ENCODE peak calls at places on chromosomes 5 and 9, in six cellular contexts. T, D, B, Z, Y and X are unnamed samples.

GRCh38 chr9:12859704-12860251 is 85.0 kb downstream of the LURAP1L start:
- DNase-seq in D (no peak), Y (peak), Z (no peak), T (no peak), B (no peak), X (peak)

GRCh38 chr5:174418809-174419522 is 305.4 kb upstream of the MSX2 start:
- DNase-seq in D (no peak), Z (peak), T (no peak), Y (no peak), B (no peak), X (no peak)

GRCh38 chr5:43020294-43020711 is 19.8 kb downstream of the ANXA2R start:
- DNase-seq in B (no peak), T (no peak), D (no peak), Y (no peak), Z (peak), X (no peak)

GRCh38 chr5:122723606-122724352 is 51.1 kb upstream of the SNX2 start:
- DNase-seq in B (no peak), Z (no peak), D (no peak), T (no peak), Y (no peak), X (peak)

GRCh38 chr9:77759391-77759790 is 111.3 kb upstream of the GNA14 start:
- DNase-seq in D (no peak), Z (no peak), Y (no peak), T (no peak), B (no peak), X (no peak)

GRCh38 chr9:33166263-33167083 is 663 bp downstream of the B4GALT1 start:
- DNase-seq in B (peak), Y (no peak), D (no peak), Z (peak), T (peak), X (no peak)

GRCh38 chr9:134624827-134625181 is 16.8 kb upstream of the COL5A1 start:
- DNase-seq in T (no peak), B (peak), D (peak), Z (no peak), Y (no peak), X (no peak)

GRCh38 chr5:115296130-115296997 is at the start of gene CCDC112:
- DNase-seq in T (peak), D (peak), B (peak), Y (peak), Z (peak), X (no peak)

GRCh38 chr9:123397975-123398374 is 42.0 kb downstream of the CRB2 start:
- DNase-seq in Z (no peak), D (no peak), B (no peak), T (no peak), Y (no peak), X (no peak)

GRCh38 chr5:132235340-132235739 is 7.7 kb upstream of the P4HA2 start:
- DNase-seq in Z (no peak), Y (no peak), B (no peak), D (peak), T (no peak), X (no peak)

GRCh38 chr9:116569111-116569510 is 118.0 kb upstream of the TRIM32 start:
- DNase-seq in D (no peak), B (no peak), T (no peak), Z (no peak), Y (no peak), X (peak)

GRCh38 chr9:116576386-116576785 is 110.7 kb upstream of the TRIM32 start:
- DNase-seq in D (no peak), T (no peak), B (no peak), Z (no peak), Y (no peak), X (no peak)

GRCh38 chr9:116572095-116572748 is 114.9 kb upstream of the TRIM32 start:
- DNase-seq in B (peak), D (peak), Y (peak), Z (peak), T (peak), X (no peak)

GRCh38 chr9:116574027-116574679 is 113.0 kb upstream of the TRIM32 start:
- DNase-seq in B (no peak), T (peak), D (no peak), Y (peak), Z (no peak), X (no peak)
- H3K27ac ChIP-seq in B (no peak), T (peak), D (no peak), Y (no peak), Z (no peak), X (no peak)

GRCh38 chr5:68268363-68269130 is 53.0 kb downstream of the PIK3R1 start:
- DNase-seq in B (no peak), Y (no peak), T (no peak), D (no peak), Z (no peak), X (no peak)

GRCh38 chr5:68265347-68265746 is 49.8 kb downstream of the PIK3R1 start:
- DNase-seq in Y (no peak), D (no peak), B (no peak), T (no peak), Z (no peak), X (no peak)

GRCh38 chr5:68267044-68267443 is 51.5 kb downstream of the PIK3R1 start:
- DNase-seq in T (no peak), Y (no peak), Z (peak), B (no peak), D (no peak), X (no peak)

GRCh38 chr5:68265822-68266395 is 50.4 kb downstream of the PIK3R1 start:
- DNase-seq in Z (no peak), D (no peak), T (no peak), B (no peak), Y (no peak), X (no peak)

GRCh38 chr5:68266457-68266856 is 50.9 kb downstream of the PIK3R1 start:
- DNase-seq in Y (no peak), Z (no peak), T (no peak), B (no peak), D (no peak), X (no peak)
- H3K27ac ChIP-seq in Y (no peak), Z (no peak), T (peak), B (peak), D (no peak), X (peak)

DNA sequence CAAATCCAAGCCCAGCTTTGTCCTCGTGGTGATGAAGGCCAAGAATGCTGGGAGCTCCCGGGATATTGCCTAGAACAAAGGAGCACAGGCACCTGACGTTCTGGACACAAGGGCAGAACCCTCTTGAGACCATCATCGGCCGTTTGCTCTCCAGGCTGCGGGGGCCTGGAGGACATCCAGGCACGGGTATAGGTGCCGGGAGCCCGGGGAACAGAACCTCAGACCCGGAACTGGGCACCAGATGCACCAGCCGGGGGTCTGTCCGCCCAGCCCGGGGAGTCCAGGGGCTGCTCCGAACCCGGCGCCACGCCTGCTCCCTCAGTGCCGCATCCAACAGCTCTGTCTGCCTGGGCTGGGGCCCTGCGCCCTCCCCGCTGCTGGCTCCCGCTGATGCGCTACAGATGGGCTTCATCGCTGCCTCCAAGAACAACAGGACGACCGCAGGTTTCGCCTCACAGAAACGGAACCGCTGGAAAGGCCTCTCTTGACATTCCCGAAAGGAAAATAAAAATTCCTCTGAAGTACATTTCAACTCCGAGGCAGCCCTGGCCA is 88.0 kb downstream of the ADAMTS2 start:
- DNase-seq in T (peak), Z (no peak), D (peak), B (peak), Y (no peak), X (no peak)
- H3K27ac ChIP-seq in T (no peak), Z (no peak), D (peak), B (no peak), Y (no peak), X (no peak)

GRCh38 chr5:68731255-68731654 is 362.6 kb upstream of the SLC30A5 start:
- DNase-seq in B (no peak), T (no peak), Z (no peak), D (no peak), Y (no peak), X (no peak)
- H3K27ac ChIP-seq in B (peak), T (no peak), Z (no peak), D (no peak), Y (no peak), X (no peak)

GRCh38 chr9:131382850-131383729 is 10.8 kb upstream of the PRRC2B start:
- DNase-seq in Y (peak), T (peak), B (peak), D (peak), Z (peak), X (no peak)
- H3K27ac ChIP-seq in Y (peak), T (peak), B (peak), D (no peak), Z (peak), X (no peak)

GRCh38 chr9:95007470-95007869 is 281.0 kb downstream of the AOPEP start:
- DNase-seq in Y (no peak), Z (no peak), T (no peak), D (no peak), B (no peak), X (no peak)

GRCh38 chr9:95005276-95006141 is 279.0 kb downstream of the AOPEP start:
- DNase-seq in Z (peak), D (peak), Y (no peak), T (no peak), B (no peak), X (no peak)

GRCh38 chr9:95010431-95010838 is 283.9 kb downstream of the AOPEP start:
- DNase-seq in T (no peak), B (no peak), Y (no peak), Z (no peak), D (no peak), X (no peak)

GRCh38 chr9:95009459-95009858 is 283.0 kb downstream of the AOPEP start:
- DNase-seq in T (no peak), Z (no peak), Y (no peak), B (peak), D (no peak), X (no peak)

GRCh38 chr9:95008151-95008771 is 281.8 kb downstream of the AOPEP start:
- DNase-seq in Z (no peak), Y (peak), T (no peak), B (no peak), D (peak), X (no peak)
- H3K27ac ChIP-seq in Z (no peak), Y (peak), T (peak), B (peak), D (peak), X (peak)

DNA sequence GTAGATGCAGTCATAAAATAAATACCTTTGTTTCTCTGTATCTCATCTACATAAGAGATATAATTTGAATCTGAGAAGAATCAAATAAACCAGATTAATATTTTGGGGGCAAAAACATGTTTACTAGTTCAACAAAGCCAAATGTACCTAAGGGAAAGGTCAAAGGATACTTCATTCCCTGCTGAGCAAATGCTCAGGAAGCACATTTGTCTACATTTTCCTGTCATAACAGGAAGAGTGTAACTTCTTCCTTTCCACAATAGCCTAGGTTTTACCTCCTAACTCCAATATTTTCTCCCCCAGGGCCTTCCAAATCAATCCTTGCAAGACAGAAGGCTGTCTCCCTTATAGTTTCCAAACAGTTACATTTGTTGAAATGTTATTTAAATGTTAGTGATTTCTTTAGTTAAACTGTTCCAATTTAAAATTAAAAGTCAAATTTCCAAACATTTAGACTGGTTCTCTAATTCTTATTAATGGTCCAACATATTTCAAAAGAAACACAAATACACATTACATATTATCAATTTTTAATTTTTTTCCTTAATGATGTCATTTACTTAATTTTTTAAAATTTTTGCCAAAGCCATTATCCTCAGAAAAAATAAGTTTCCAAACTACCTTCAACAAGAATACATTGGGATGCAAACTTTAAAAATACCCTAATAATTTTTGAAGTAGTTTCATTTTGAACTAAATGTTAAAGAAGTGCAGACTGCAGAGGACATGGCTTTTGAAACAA is 67.8 kb downstream of the MEF2C start:
- DNase-seq in B (no peak), Y (no peak), Z (no peak), T (no peak), D (no peak), X (no peak)
- H3K27ac ChIP-seq in B (peak), Y (no peak), Z (no peak), T (no peak), D (no peak), X (no peak)